ENCODE peak calls at places on chromosomes 7 and 10, in five cellular contexts. One of them, this sample, is unnamed.

GRCh38 chr10:100728928-100729876 is 16.2 kb upstream of the PAX2 start:
- DNase-seq in pancreas: peak
- DNase-seq in HEK293T: peak
- DNase-seq in HS-5: no peak
- DNase-seq in stimulated activated CD4-positive, alpha-beta T cell treated with anti-CD3 and anti-CD28 coated beads, TNF-alpha, amount 100 ng/mL, for 24 hours: no peak
- DNase-seq in this sample: peak

GRCh38 chr7:51316262-51316665 is 345 bp downstream of the COBL start:
- DNase-seq in pancreas: peak
- DNase-seq in HEK293T: peak
- DNase-seq in HS-5: no peak
- DNase-seq in stimulated activated CD4-positive, alpha-beta T cell treated with anti-CD3 and anti-CD28 coated beads, TNF-alpha, amount 100 ng/mL, for 24 hours: no peak
- DNase-seq in this sample: no peak

GRCh38 chr10:79601939-79602338 is 8.8 kb upstream of the SFTPA1 start:
- DNase-seq in pancreas: no peak
- DNase-seq in HEK293T: no peak
- DNase-seq in HS-5: no peak
- DNase-seq in stimulated activated CD4-positive, alpha-beta T cell treated with anti-CD3 and anti-CD28 coated beads, TNF-alpha, amount 100 ng/mL, for 24 hours: no peak
- DNase-seq in this sample: peak

GRCh38 chr10:79948976-79949722 is at the start of gene SFTPD:
- DNase-seq in pancreas: no peak
- DNase-seq in HEK293T: no peak
- DNase-seq in HS-5: no peak
- DNase-seq in stimulated activated CD4-positive, alpha-beta T cell treated with anti-CD3 and anti-CD28 coated beads, TNF-alpha, amount 100 ng/mL, for 24 hours: no peak
- DNase-seq in this sample: peak

GRCh38 chr10:132539894-132540293 is 2.3 kb downstream of the INPP5A start:
- DNase-seq in pancreas: no peak
- DNase-seq in HEK293T: no peak
- DNase-seq in HS-5: no peak
- DNase-seq in stimulated activated CD4-positive, alpha-beta T cell treated with anti-CD3 and anti-CD28 coated beads, TNF-alpha, amount 100 ng/mL, for 24 hours: no peak
- DNase-seq in this sample: peak

GRCh38 chr10:129769381-129770116 is 194.5 kb downstream of the EBF3 start:
- DNase-seq in pancreas: peak
- DNase-seq in HEK293T: no peak
- DNase-seq in HS-5: no peak
- DNase-seq in stimulated activated CD4-positive, alpha-beta T cell treated with anti-CD3 and anti-CD28 coated beads, TNF-alpha, amount 100 ng/mL, for 24 hours: no peak
- DNase-seq in this sample: no peak

GRCh38 chr10:30645340-30645827 is 15.8 kb upstream of the LYZL2 start:
- DNase-seq in pancreas: no peak
- DNase-seq in HEK293T: peak
- DNase-seq in HS-5: no peak
- DNase-seq in stimulated activated CD4-positive, alpha-beta T cell treated with anti-CD3 and anti-CD28 coated beads, TNF-alpha, amount 100 ng/mL, for 24 hours: no peak
- DNase-seq in this sample: no peak

GRCh38 chr10:69014171-69014570 is 25.6 kb downstream of the KIFBP start:
- DNase-seq in pancreas: no peak
- DNase-seq in HEK293T: no peak
- DNase-seq in HS-5: peak
- DNase-seq in stimulated activated CD4-positive, alpha-beta T cell treated with anti-CD3 and anti-CD28 coated beads, TNF-alpha, amount 100 ng/mL, for 24 hours: no peak
- DNase-seq in this sample: no peak

GRCh38 chr7:29345590-29345989 is 151.0 kb downstream of the CHN2 start:
- DNase-seq in pancreas: no peak
- DNase-seq in HEK293T: peak
- DNase-seq in HS-5: peak
- DNase-seq in stimulated activated CD4-positive, alpha-beta T cell treated with anti-CD3 and anti-CD28 coated beads, TNF-alpha, amount 100 ng/mL, for 24 hours: no peak
- DNase-seq in this sample: peak

GRCh38 chr7:35253680-35254495 is at the start of gene TBX20:
- DNase-seq in pancreas: peak
- DNase-seq in HEK293T: peak
- DNase-seq in HS-5: peak
- DNase-seq in stimulated activated CD4-positive, alpha-beta T cell treated with anti-CD3 and anti-CD28 coated beads, TNF-alpha, amount 100 ng/mL, for 24 hours: no peak
- DNase-seq in this sample: no peak

GRCh38 chr10:26733750-26734568 is 36.5 kb downstream of the PDSS1 start:
- DNase-seq in pancreas: no peak
- DNase-seq in HEK293T: no peak
- DNase-seq in HS-5: no peak
- DNase-seq in stimulated activated CD4-positive, alpha-beta T cell treated with anti-CD3 and anti-CD28 coated beads, TNF-alpha, amount 100 ng/mL, for 24 hours: no peak
- DNase-seq in this sample: no peak

GRCh38 chr7:68610751-68611150 is 987.5 kb upstream of the AUTS2 start:
- DNase-seq in pancreas: no peak
- DNase-seq in HEK293T: no peak
- DNase-seq in HS-5: no peak
- DNase-seq in stimulated activated CD4-positive, alpha-beta T cell treated with anti-CD3 and anti-CD28 coated beads, TNF-alpha, amount 100 ng/mL, for 24 hours: no peak
- DNase-seq in this sample: no peak

GRCh38 chr7:5598261-5598761 is 174.7 kb upstream of the TNRC18 start:
- DNase-seq in pancreas: no peak
- DNase-seq in HEK293T: no peak
- DNase-seq in HS-5: no peak
- DNase-seq in stimulated activated CD4-positive, alpha-beta T cell treated with anti-CD3 and anti-CD28 coated beads, TNF-alpha, amount 100 ng/mL, for 24 hours: no peak
- DNase-seq in this sample: no peak

GRCh38 chr10:74947781-74948401 is 121.5 kb downstream of the KAT6B start:
- DNase-seq in pancreas: no peak
- DNase-seq in HEK293T: no peak
- DNase-seq in HS-5: no peak
- DNase-seq in stimulated activated CD4-positive, alpha-beta T cell treated with anti-CD3 and anti-CD28 coated beads, TNF-alpha, amount 100 ng/mL, for 24 hours: no peak
- DNase-seq in this sample: no peak

GRCh38 chr10:118799779-118800178 is 45.0 kb upstream of the CACUL1 start:
- DNase-seq in pancreas: no peak
- DNase-seq in HEK293T: no peak
- DNase-seq in HS-5: peak
- DNase-seq in stimulated activated CD4-positive, alpha-beta T cell treated with anti-CD3 and anti-CD28 coated beads, TNF-alpha, amount 100 ng/mL, for 24 hours: no peak
- DNase-seq in this sample: no peak

GRCh38 chr10:86389441-86390193 is 23.0 kb upstream of the GRID1 start:
- DNase-seq in pancreas: peak
- DNase-seq in HEK293T: no peak
- DNase-seq in HS-5: no peak
- DNase-seq in stimulated activated CD4-positive, alpha-beta T cell treated with anti-CD3 and anti-CD28 coated beads, TNF-alpha, amount 100 ng/mL, for 24 hours: no peak
- DNase-seq in this sample: no peak

GRCh38 chr10:124453965-124454610 is 4.3 kb upstream of the NKX1-2 start:
- DNase-seq in pancreas: no peak
- DNase-seq in HEK293T: no peak
- DNase-seq in HS-5: no peak
- DNase-seq in stimulated activated CD4-positive, alpha-beta T cell treated with anti-CD3 and anti-CD28 coated beads, TNF-alpha, amount 100 ng/mL, for 24 hours: no peak
- DNase-seq in this sample: no peak

GRCh38 chr10:34885901-34886300 is 70.8 kb upstream of the PARD3 start:
- DNase-seq in pancreas: no peak
- DNase-seq in HEK293T: no peak
- DNase-seq in HS-5: no peak
- DNase-seq in stimulated activated CD4-positive, alpha-beta T cell treated with anti-CD3 and anti-CD28 coated beads, TNF-alpha, amount 100 ng/mL, for 24 hours: no peak
- DNase-seq in this sample: no peak

This sample was measured in Karpas-422.